ENCODE peak calls at places on chromosomes 6 and 20, in seven cellular contexts. B is NB4; G is GM06990; Z is CD8-positive, alpha-beta T cell; W is A549; C is AG04450; M is epithelial cell of proximal tubule. R is an unnamed sample.

GRCh38 chr6:156977527-156978291 is 200.5 kb downstream of the ARID1B start:
- DNase-seq in B (no peak), G (no peak), Z (no peak), W (no peak), C (no peak), M (no peak), R (no peak)

GRCh38 chr20:31260326-31260932 is 3.0 kb downstream of the DEFB115 start:
- DNase-seq in B (peak), G (no peak), Z (no peak), W (peak), C (no peak), M (no peak), R (no peak)

GRCh38 chr6:25660512-25660911 is 8.5 kb downstream of the SCGN start:
- DNase-seq in B (peak), G (no peak), Z (no peak), W (peak), C (no peak), M (peak), R (peak)

GRCh38 chr20:8535403-8536003 is 403.4 kb downstream of the PLCB1 start:
- DNase-seq in B (peak), G (no peak), Z (no peak), W (peak), C (no peak), M (no peak), R (no peak)

GRCh38 chr6:134398453-134398852 is 80.5 kb upstream of the SGK1 start:
- DNase-seq in B (peak), G (no peak), Z (no peak), W (no peak), C (no peak), M (no peak), R (no peak)

GRCh38 chr6:145349950-145350510 is 385.3 kb downstream of the EPM2A start:
- DNase-seq in B (no peak), G (peak), Z (no peak), W (no peak), C (no peak), M (no peak), R (no peak)

GRCh38 chr20:14384411-14384810 is 47.0 kb upstream of the FLRT3 start:
- DNase-seq in B (no peak), G (no peak), Z (no peak), W (no peak), C (peak), M (no peak), R (peak)

GRCh38 chr20:62952373-62953166 is at the start of gene SLC17A9:
- DNase-seq in B (peak), G (peak), Z (no peak), W (no peak), C (no peak), M (no peak), R (peak)

GRCh38 chr6:160146454-160147145 is 25.0 kb downstream of the SLC22A1 start:
- DNase-seq in B (no peak), G (no peak), Z (no peak), W (no peak), C (no peak), M (no peak), R (no peak)

GRCh38 chr6:138105446-138105845 is 1.8 kb downstream of the PERP start:
- DNase-seq in B (no peak), G (no peak), Z (no peak), W (peak), C (no peak), M (no peak), R (no peak)

GRCh38 chr20:53599910-53600632 is 6.4 kb upstream of the ZNF217 start:
- DNase-seq in B (no peak), G (no peak), Z (no peak), W (no peak), C (no peak), M (no peak), R (no peak)

GRCh38 chr6:46380152-46380807 is 111.0 kb downstream of the RCAN2 start:
- DNase-seq in B (no peak), G (peak), Z (no peak), W (no peak), C (no peak), M (no peak), R (no peak)

GRCh38 chr6:105474234-105474633 is 71.4 kb upstream of the PREP start:
- DNase-seq in B (no peak), G (no peak), Z (no peak), W (no peak), C (no peak), M (no peak), R (peak)

GRCh38 chr20:44186674-44187053 is 324 bp downstream of the JPH2 start:
- DNase-seq in B (no peak), G (no peak), Z (no peak), W (no peak), C (no peak), M (no peak), R (no peak)

GRCh38 chr6:20056350-20056992 is 155.8 kb downstream of the MBOAT1 start:
- DNase-seq in B (peak), G (no peak), Z (no peak), W (peak), C (peak), M (peak), R (peak)

GRCh38 chr6:31498748-31499147 is 803 bp downstream of the MICB start:
- DNase-seq in B (no peak), G (no peak), Z (no peak), W (no peak), C (no peak), M (no peak), R (peak)

GRCh38 chr20:44153636-44154043 is 33.3 kb downstream of the JPH2 start:
- DNase-seq in B (no peak), G (no peak), Z (no peak), W (no peak), C (no peak), M (no peak), R (no peak)

GRCh38 chr20:59078231-59078630 is 35.6 kb upstream of the PRELID3B start:
- DNase-seq in B (no peak), G (no peak), Z (no peak), W (no peak), C (no peak), M (no peak), R (no peak)

GRCh38 chr6:89311853-89312531 is 3.1 kb downstream of the GABRR2 start:
- DNase-seq in B (peak), G (no peak), Z (no peak), W (no peak), C (no peak), M (no peak), R (peak)

GRCh38 chr6:138078491-138078890 is 28.7 kb downstream of the PERP start:
- DNase-seq in B (no peak), G (no peak), Z (no peak), W (no peak), C (no peak), M (no peak), R (no peak)

GRCh38 chr20:11067359-11067758 is 393.6 kb upstream of the JAG1 start:
- DNase-seq in B (no peak), G (no peak), Z (no peak), W (no peak), C (no peak), M (no peak), R (no peak)

GRCh38 chr6:41626917-41627316 is 11.4 kb upstream of the MDFI start:
- DNase-seq in B (no peak), G (no peak), Z (no peak), W (no peak), C (no peak), M (no peak), R (no peak)

GRCh38 chr20:43727980-43728590 is 1.3 kb upstream of the GTSF1L start:
- DNase-seq in B (no peak), G (no peak), Z (no peak), W (no peak), C (no peak), M (no peak), R (no peak)

GRCh38 chr20:17650301-17650761 is 31.7 kb downstream of the RRBP1 start:
- DNase-seq in B (peak), G (no peak), Z (no peak), W (no peak), C (no peak), M (no peak), R (no peak)

GRCh38 chr6:140623498-140623897 is 1249.0 kb upstream of the CITED2 start:
- DNase-seq in B (no peak), G (no peak), Z (no peak), W (no peak), C (peak), M (no peak), R (peak)

GRCh38 chr20:23419995-23420901 is 1.0 kb downstream of the NAPB start:
- DNase-seq in B (peak), G (peak), Z (peak), W (peak), C (peak), M (peak), R (peak)

GRCh38 chr20:58755062-58755697 is 62.6 kb downstream of the NPEPL1 start:
- DNase-seq in B (no peak), G (no peak), Z (no peak), W (no peak), C (no peak), M (no peak), R (no peak)

GRCh38 chr6:34518669-34519365 is 37.3 kb downstream of the SPDEF start:
- DNase-seq in B (no peak), G (no peak), Z (no peak), W (no peak), C (no peak), M (no peak), R (no peak)

GRCh38 chr6:159493888-159494632 is 199.0 kb downstream of the SOD2 start:
- DNase-seq in B (no peak), G (no peak), Z (no peak), W (no peak), C (no peak), M (no peak), R (no peak)

GRCh38 chr6:168078943-168079405 is at the start of gene FRMD1:
- DNase-seq in B (no peak), G (no peak), Z (no peak), W (no peak), C (no peak), M (no peak), R (no peak)
- TF ChIP-seq CTCF in B (no peak), G (no peak), Z (no peak), W (no peak), C (no peak), M (no peak), R (no peak)

GRCh38 chr6:148298683-148299082 is 44.0 kb upstream of the SASH1 start:
- DNase-seq in B (no peak), G (no peak), Z (no peak), W (no peak), C (no peak), M (no peak), R (no peak)
- H3K4me3 ChIP-seq in B (no peak), G (no peak), Z (no peak), W (no peak), C (no peak), M (no peak), R (no peak)

GRCh38 chr6:154736613-154737259 is 3.5 kb downstream of the SCAF8 start:
- DNase-seq in B (peak), G (no peak), Z (no peak), W (no peak), C (no peak), M (no peak), R (no peak)

GRCh38 chr6:154731296-154732218 is 1.7 kb upstream of the SCAF8 start:
- DNase-seq in B (peak), G (no peak), Z (no peak), W (no peak), C (no peak), M (no peak), R (no peak)

GRCh38 chr6:154732824-154733609 is at the start of gene SCAF8:
- DNase-seq in B (peak), G (peak), Z (peak), W (peak), C (no peak), M (no peak), R (peak)

GRCh38 chr6:154732538-154732823 is 735 bp upstream of the SCAF8 start:
- DNase-seq in B (no peak), G (no peak), Z (no peak), W (no peak), C (no peak), M (no peak), R (no peak)

DNA sequence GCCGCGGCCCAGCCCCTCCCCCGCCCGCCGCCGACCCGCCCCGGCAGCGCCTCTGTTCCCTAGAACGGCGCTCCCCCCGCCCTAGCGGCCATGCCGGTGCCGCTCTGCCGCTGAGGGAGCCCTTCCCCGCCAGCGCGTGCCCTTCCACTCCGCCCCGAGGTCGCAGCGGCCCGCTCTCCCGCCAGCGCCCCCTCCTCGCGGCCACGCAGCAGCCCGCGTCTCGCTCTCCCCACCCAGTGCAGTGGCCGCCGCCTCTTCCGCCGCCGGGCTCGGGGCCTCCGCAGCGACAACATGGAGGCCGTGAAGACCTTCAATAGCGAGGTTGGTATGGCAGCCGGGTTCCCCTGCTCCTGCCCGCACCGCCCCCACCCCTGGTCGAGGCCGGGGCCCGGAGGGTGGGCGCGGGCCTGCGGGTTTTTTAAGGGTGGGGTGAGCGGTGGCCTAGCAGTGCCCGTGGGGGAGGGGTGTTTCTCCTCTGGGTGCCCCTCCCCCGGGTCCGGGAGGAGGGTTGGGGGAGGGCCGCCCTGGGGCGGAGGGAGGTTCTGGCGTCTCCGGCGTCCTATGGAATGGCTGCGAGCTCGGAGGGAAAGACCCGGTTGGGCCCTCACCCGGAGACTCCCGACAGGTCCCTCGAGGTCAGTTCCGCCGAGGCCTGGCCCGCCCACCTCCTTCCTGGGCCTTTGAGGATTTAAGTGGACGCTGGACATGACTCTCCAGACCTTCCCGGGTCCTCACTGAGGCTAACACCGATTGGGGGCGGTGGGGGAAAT is 579 bp downstream of the SCAF8 start:
- DNase-seq in B (peak), G (peak), Z (peak), W (peak), C (peak), M (peak), R (peak)
- TF ChIP-seq CTCF in B (no peak), G (no peak), Z (no peak), W (no peak), C (no peak), M (no peak), R (no peak)

GRCh38 chr6:44072959-44073611 is 54.2 kb downstream of the MRPL14 start:
- DNase-seq in B (peak), G (peak), Z (peak), W (peak), C (no peak), M (no peak), R (peak)

GRCh38 chr6:44075137-44076015 is 51.9 kb downstream of the MRPL14 start:
- DNase-seq in B (no peak), G (no peak), Z (no peak), W (no peak), C (no peak), M (no peak), R (no peak)

GRCh38 chr6:44076016-44076365 is 51.3 kb downstream of the MRPL14 start:
- DNase-seq in B (no peak), G (no peak), Z (no peak), W (no peak), C (no peak), M (no peak), R (no peak)

GRCh38 chr6:44073612-44074382 is 53.5 kb downstream of the MRPL14 start:
- DNase-seq in B (peak), G (no peak), Z (no peak), W (no peak), C (no peak), M (no peak), R (no peak)

GRCh38 chr6:44074383-44075136 is 52.7 kb downstream of the MRPL14 start:
- DNase-seq in B (peak), G (peak), Z (peak), W (peak), C (peak), M (no peak), R (peak)
- H3K4me3 ChIP-seq in B (peak), G (peak), Z (peak), W (no peak), C (no peak), M (no peak), R (peak)

GRCh38 chr20:20375862-20376261 is 8.0 kb downstream of the INSM1 start:
- DNase-seq in B (peak), G (no peak), Z (no peak), W (no peak), C (no peak), M (no peak), R (no peak)
- TF ChIP-seq CTCF in B (no peak), G (no peak), Z (no peak), W (no peak), C (no peak), M (no peak), R (no peak)

DNA sequence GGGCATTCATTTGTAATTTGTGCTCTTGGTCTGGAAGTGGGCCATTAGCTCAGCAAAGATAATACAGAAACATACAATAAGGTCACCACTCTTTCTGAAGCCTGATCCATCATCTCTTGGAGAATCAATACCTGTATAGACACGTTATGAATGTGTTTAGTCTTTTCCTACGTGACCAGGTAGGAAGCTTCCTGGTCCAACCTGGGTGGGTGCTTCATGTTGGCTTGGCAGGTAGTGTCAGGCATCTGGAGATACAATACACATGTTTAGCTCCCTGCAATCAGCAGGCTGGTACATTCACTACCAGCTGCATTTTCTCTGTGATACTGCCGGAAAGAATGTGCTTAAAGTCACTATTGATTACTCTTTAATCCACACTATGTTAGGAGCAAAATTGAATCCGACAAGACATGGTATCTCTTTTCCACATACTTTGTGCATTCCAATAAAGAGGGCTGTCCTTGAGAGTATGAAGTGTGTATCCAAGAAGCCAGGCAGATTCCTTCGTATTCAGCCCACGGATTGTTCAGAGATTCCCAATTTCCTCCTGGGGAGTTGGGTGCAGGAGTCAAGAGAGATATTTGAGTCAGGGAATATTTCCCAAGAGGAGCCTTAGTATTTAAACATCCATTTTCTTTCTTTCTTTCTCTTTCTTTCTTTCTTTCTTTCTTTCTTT is 49.9 kb upstream of the RANBP9 start:
- DNase-seq in B (no peak), G (no peak), Z (no peak), W (no peak), C (no peak), M (no peak), R (no peak)
- H3K4me3 ChIP-seq in B (no peak), G (no peak), Z (no peak), W (no peak), C (no peak), M (no peak), R (no peak)

GRCh38 chr6:3209114-3210023 is 18.1 kb downstream of the TUBB2B start:
- DNase-seq in B (peak), G (peak), Z (no peak), W (peak), C (peak), M (peak), R (peak)
- TF ChIP-seq CTCF in B (no peak), G (peak), Z (no peak), W (peak), C (no peak), M (peak), R (peak)

DNA sequence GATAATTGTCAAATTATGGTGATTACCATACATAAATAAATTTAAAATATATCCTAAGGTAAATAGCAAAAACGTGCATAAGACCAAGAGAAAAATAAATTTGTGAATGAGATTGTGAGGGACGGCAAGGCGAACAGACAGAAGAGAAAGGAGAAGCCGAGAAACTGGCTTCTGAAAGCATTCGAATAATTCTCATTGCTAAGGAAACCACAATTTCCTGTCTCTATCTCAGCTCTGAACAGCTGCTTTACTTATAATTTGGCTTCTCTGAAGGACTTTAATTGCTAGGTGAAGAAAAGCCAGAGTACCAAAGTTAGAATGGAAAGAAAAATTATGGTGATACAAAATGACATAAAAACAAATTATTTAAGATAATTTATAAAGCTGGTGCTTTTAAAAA is 79.0 kb upstream of the RGS17 start:
- DNase-seq in B (peak), G (no peak), Z (no peak), W (no peak), C (peak), M (no peak), R (no peak)
- H3K4me3 ChIP-seq in B (no peak), G (no peak), Z (no peak), W (no peak), C (no peak), M (no peak), R (no peak)

GRCh38 chr20:6160736-6161135 is 37.9 kb upstream of the FERMT1 start:
- DNase-seq in B (no peak), G (no peak), Z (no peak), W (no peak), C (no peak), M (no peak), R (no peak)

GRCh38 chr20:6162239-6162638 is 39.4 kb upstream of the FERMT1 start:
- DNase-seq in B (no peak), G (no peak), Z (no peak), W (no peak), C (no peak), M (no peak), R (peak)

GRCh38 chr20:6152777-6153176 is 29.9 kb upstream of the FERMT1 start:
- DNase-seq in B (no peak), G (no peak), Z (no peak), W (no peak), C (no peak), M (peak), R (no peak)

DNA sequence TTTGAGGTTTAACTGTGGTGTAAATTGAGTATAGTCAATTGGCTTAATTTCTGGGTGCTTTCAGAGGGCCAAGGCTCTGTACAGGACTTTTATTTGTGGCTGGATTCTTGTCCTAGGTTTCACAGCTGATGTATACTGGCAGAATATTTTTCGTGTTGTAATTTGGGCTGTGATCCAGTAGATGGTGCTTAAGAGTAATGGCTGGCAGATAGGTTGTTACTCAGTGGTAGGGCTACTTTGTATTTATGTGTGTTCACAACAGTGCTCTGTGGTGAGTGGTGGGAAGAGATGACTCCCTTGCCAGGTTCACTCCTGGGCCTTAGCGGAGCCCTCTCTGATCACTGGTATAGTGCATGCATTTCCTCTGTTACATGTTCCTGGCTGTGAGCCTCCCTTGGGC is 34.5 kb upstream of the FERMT1 start:
- DNase-seq in B (peak), G (no peak), Z (no peak), W (no peak), C (no peak), M (no peak), R (no peak)
- TF ChIP-seq CTCF in B (peak), G (peak), Z (no peak), W (peak), C (no peak), M (peak), R (no peak)

GRCh38 chr6:27592481-27593199 is 119.7 kb upstream of the ZNF184 start:
- DNase-seq in B (peak), G (peak), Z (no peak), W (peak), C (peak), M (no peak), R (peak)
- H3K4me3 ChIP-seq in B (peak), G (peak), Z (no peak), W (peak), C (peak), M (peak), R (peak)

R was measured in foreskin fibroblast.